ENCODE peak calls at places on chromosomes 7 and 10, in eight cellular contexts. M is lower leg skin, F is uterus, J is H54, P is body of pancreas, Y is heart left ventricle, Q is ovary, T is H1. H is an unnamed sample.

GRCh38 chr10:117543999-117544728 is 1.6 kb downstream of the EMX2 start:
- DNase-seq in M (no peak), F (peak; percentile 34), J (no peak), P (no peak), Y (no peak), Q (peak; percentile 70), T (no peak), H (no peak)

GRCh38 chr7:20217193-20217948 is at the start of gene MACC1:
- DNase-seq in M (peak; percentile 37), F (no peak), J (no peak), P (peak; percentile 82), Y (no peak), Q (no peak), T (peak; percentile 86), H (peak; percentile 69)

GRCh38 chr7:113086431-113086888 is at the start of gene GPR85:
- DNase-seq in M (no peak), F (peak; percentile 35), J (peak; percentile 32), P (peak; percentile 21), Y (peak; percentile 63), Q (peak; percentile 39), T (peak; percentile 29), H (no peak)

GRCh38 chr7:44565097-44565794 is 8.5 kb downstream of the DDX56 start:
- DNase-seq in M (no peak), F (peak; percentile 59), J (peak; percentile 76), P (peak; percentile 76), Y (peak; percentile 73), Q (peak; percentile 81), T (peak; percentile 36), H (peak; percentile 52)

GRCh38 chr7:4888161-4888560 is 4.6 kb upstream of the RADIL start:
- DNase-seq in M (no peak), F (no peak), J (no peak), P (no peak), Y (no peak), Q (no peak), T (no peak), H (no peak)

GRCh38 chr7:2072042-2072441 is 160.7 kb downstream of the MAD1L1 start:
- DNase-seq in M (no peak), F (no peak), J (no peak), P (no peak), Y (no peak), Q (no peak), T (no peak), H (no peak)

GRCh38 chr7:30971440-30971839 is 7.7 kb downstream of the GHRHR start:
- DNase-seq in M (peak; percentile 5), F (no peak), J (no peak), P (no peak), Y (no peak), Q (no peak), T (no peak), H (no peak)

GRCh38 chr10:78515037-78515872 is 481.6 kb downstream of the RPS24 start:
- DNase-seq in M (peak; percentile 11), F (peak; percentile 72), J (no peak), P (no peak), Y (no peak), Q (peak; percentile 64), T (no peak), H (no peak)

GRCh38 chr10:9016930-9017329 is 962.4 kb downstream of the GATA3 start:
- DNase-seq in M (no peak), F (no peak), J (no peak), P (no peak), Y (no peak), Q (no peak), T (no peak), H (no peak)

GRCh38 chr10:90344226-90344625 is 513.6 kb downstream of the HTR7 start:
- DNase-seq in M (no peak), F (no peak), J (no peak), P (no peak), Y (no peak), Q (no peak), T (no peak), H (no peak)

GRCh38 chr10:125002423-125003145 is 60.7 kb downstream of the ZRANB1 start:
- DNase-seq in M (no peak), F (peak; percentile 14), J (no peak), P (peak; percentile 11), Y (no peak), Q (peak; percentile 35), T (no peak), H (no peak)

GRCh38 chr7:122515404-122515803 is 183.5 kb downstream of the RNF133 start:
- DNase-seq in M (no peak), F (no peak), J (no peak), P (peak; percentile 34), Y (no peak), Q (no peak), T (no peak), H (no peak)

GRCh38 chr7:40000734-40001315 is 50.8 kb downstream of the CDK13 start:
- DNase-seq in M (no peak), F (no peak), J (no peak), P (no peak), Y (no peak), Q (no peak), T (no peak), H (no peak)

GRCh38 chr10:50419091-50419490 is 167.8 kb upstream of the ASAH2 start:
- DNase-seq in M (no peak), F (no peak), J (no peak), P (no peak), Y (no peak), Q (no peak), T (no peak), H (no peak)

GRCh38 chr10:1575481-1576244 is 161.7 kb downstream of the ADARB2 start:
- DNase-seq in M (no peak), F (no peak), J (no peak), P (no peak), Y (no peak), Q (no peak), T (no peak), H (no peak)

DNA sequence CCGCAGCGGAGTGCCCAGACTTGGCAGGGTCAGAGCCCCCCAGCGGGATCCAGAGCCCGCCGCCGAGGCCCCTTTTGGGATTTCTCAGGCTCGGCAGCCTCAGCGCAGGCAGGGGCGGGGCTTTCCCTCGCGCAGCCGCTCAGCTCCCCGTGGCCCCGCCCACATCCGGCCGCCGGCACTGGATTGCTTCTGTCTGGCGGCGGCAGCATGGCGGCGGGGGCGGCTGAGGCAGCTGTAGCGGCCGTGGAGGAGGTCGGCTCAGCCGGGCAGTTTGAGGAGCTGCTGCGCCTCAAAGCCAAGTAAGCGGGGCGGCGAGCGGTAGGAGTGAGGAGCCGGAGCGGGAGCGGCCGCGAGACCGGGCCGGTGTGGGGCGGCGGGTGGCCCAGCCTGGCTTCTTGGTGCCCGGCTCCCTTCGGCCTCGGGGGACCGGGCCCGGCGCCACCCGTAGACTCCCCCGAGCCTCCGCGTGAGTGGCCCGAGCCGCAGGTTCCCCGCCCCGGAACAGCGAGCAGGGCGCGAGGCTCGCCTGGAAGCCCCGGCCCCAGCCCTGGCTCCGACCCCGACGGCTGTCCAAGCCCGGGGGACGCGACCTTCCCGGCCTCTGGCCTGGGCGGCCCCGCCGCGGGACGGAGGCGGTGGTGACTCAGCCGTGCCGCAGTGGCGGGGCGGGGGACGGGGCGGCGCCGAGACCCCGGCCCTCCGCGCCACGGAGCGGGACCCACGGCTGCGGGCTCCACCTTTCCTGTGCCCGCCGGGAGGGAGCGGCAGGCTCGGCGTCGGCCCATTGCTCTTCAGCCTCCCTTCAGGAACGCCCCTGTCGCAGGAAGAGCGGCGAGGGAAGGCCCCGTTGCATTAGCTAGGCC is at the start of gene GLRX3:
- DNase-seq in M (peak; percentile 84), F (peak; percentile 86), J (peak; percentile 64), P (peak; percentile 89), Y (peak; percentile 91), Q (peak; percentile 92), T (peak; percentile 27), H (peak; percentile 77)
- TF ChIP-seq POLR2A in M (no peak), F (peak; percentile 64), J (peak; percentile 58), P (peak; percentile 59), Y (no peak), Q (peak; percentile 46), T (peak; percentile 60), H (peak; percentile 14)

GRCh38 chr7:105876091-105876963 is at the start of gene ATXN7L1:
- DNase-seq in M (peak; percentile 95), F (peak; percentile 94), J (peak; percentile 86), P (peak; percentile 95), Y (peak; percentile 96), Q (peak; percentile 96), T (peak; percentile 90), H (peak; percentile 93)
- TF ChIP-seq POLR2A in M (no peak), F (peak; percentile 49), J (peak; percentile 78), P (peak; percentile 51), Y (no peak), Q (peak; percentile 48), T (peak; percentile 79), H (peak; percentile 21)

GRCh38 chr10:133245439-133246235 is 8.0 kb downstream of the VENTX start:
- DNase-seq in M (no peak), F (no peak), J (peak; percentile 45), P (no peak), Y (no peak), Q (peak; percentile 77), T (no peak), H (no peak)
- TF ChIP-seq POLR2A in M (no peak), F (no peak), J (no peak), P (no peak), Y (no peak), Q (no peak), T (no peak), H (no peak)

GRCh38 chr7:102451371-102452054 is 13.2 kb downstream of the ALKBH4 start:
- DNase-seq in M (no peak), F (no peak), J (no peak), P (no peak), Y (no peak), Q (no peak), T (no peak), H (no peak)
- TF ChIP-seq POLR2A in M (no peak), F (no peak), J (no peak), P (no peak), Y (no peak), Q (no peak), T (no peak), H (no peak)

DNA sequence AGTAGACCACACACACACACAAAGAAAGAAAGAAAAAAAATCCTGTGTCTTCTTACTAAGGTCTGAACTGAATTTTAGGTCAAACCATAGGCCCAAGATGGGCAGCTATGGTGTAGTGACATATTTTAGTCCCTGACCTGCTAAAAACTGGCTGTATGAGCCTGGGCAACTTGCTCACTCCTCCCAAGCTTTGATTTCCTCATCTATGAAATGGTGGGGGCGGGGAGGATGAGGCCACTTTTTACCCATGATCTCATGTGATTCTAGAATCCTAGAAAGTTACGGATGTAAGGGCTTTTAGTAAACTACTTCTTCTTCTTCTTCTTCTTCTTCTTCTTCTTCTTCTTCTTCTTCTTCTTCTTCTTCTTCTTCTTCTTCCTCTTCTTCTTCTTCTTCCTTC is 6.1 kb upstream of the CCL24 start:
- DNase-seq in M (peak; percentile 42), F (no peak), J (no peak), P (no peak), Y (no peak), Q (no peak), T (no peak), H (no peak)
- TF ChIP-seq POLR2A in M (no peak), F (no peak), J (no peak), P (no peak), Y (no peak), Q (no peak), T (no peak), H (no peak)

H was measured in breast epithelium.